ENCODE peak calls at places on chromosomes 12 and 14, in five cellular contexts. L, H, I, T and A are unnamed samples.

GRCh38 chr12:122836027-122836921 is 1.0 kb downstream of the HIP1R start:
- DNase-seq in T (peak), L (no peak), H (peak), I (peak), A (no peak)

GRCh38 chr12:58202933-58203713 is 261.8 kb downstream of the ATP23 start:
- DNase-seq in I (no peak), T (no peak), L (no peak), H (no peak), A (no peak)

GRCh38 chr14:103141117-103141796 is 18.0 kb downstream of the TNFAIP2 start:
- DNase-seq in H (peak), I (peak), L (peak), T (peak), A (no peak)

GRCh38 chr12:31471823-31472222 is 119.1 kb downstream of the DENND5B start:
- DNase-seq in L (no peak), T (no peak), I (no peak), H (no peak), A (no peak)

GRCh38 chr14:106808458-106808857 is 1282.1 kb downstream of the TMEM121 start:
- DNase-seq in H (no peak), I (no peak), L (no peak), T (no peak), A (no peak)

GRCh38 chr14:23877111-23877510 is 76.5 kb upstream of the DHRS4 start:
- DNase-seq in I (no peak), T (no peak), H (no peak), L (no peak), A (no peak)

GRCh38 chr14:104322531-104323466 is 184.4 kb downstream of the KIF26A start:
- DNase-seq in H (no peak), I (no peak), L (no peak), T (no peak), A (peak)

GRCh38 chr12:67980391-67980790 is 8.9 kb upstream of the IFNG-AS1 start:
- DNase-seq in T (no peak), H (no peak), I (peak), L (no peak), A (no peak)

GRCh38 chr14:96413526-96413925 is 21.6 kb downstream of the AK7 start:
- DNase-seq in T (no peak), H (no peak), I (no peak), L (no peak), A (no peak)

GRCh38 chr12:103422328-103422727 is 73.4 kb downstream of the C12orf42 start:
- DNase-seq in H (no peak), L (no peak), I (no peak), T (no peak), A (no peak)
- H3K27ac ChIP-seq in H (no peak), L (no peak), I (no peak), T (no peak), A (no peak)

GRCh38 chr14:95286649-95287048 is 33.1 kb downstream of the CLMN start:
- DNase-seq in I (no peak), L (no peak), H (no peak), T (peak), A (no peak)

GRCh38 chr14:95287176-95287754 is 32.4 kb downstream of the CLMN start:
- DNase-seq in H (no peak), T (no peak), I (no peak), L (no peak), A (no peak)

GRCh38 chr14:95285566-95285965 is 34.1 kb downstream of the CLMN start:
- DNase-seq in L (no peak), I (no peak), T (no peak), H (no peak), A (peak)

GRCh38 chr14:95281560-95282176 is 38.0 kb downstream of the CLMN start:
- DNase-seq in H (no peak), T (no peak), I (no peak), L (no peak), A (no peak)

GRCh38 chr14:95282354-95282985 is 37.2 kb downstream of the CLMN start:
- DNase-seq in T (no peak), H (no peak), I (no peak), L (no peak), A (peak)
- H3K4me3 ChIP-seq in T (no peak), H (no peak), I (no peak), L (no peak), A (no peak)

GRCh38 chr12:124562796-124563181 is 4.6 kb downstream of the NCOR2 start:
- DNase-seq in I (no peak), H (no peak), L (no peak), T (no peak), A (no peak)
- H3K27ac ChIP-seq in I (no peak), H (no peak), L (no peak), T (no peak), A (no peak)

GRCh38 chr14:35825968-35826217 is 245 bp upstream of the BRMS1L start:
- DNase-seq in L (no peak), T (no peak), I (no peak), H (no peak), A (no peak)

GRCh38 chr14:35822501-35822900 is 3.6 kb upstream of the BRMS1L start:
- DNase-seq in H (no peak), L (no peak), T (no peak), I (no peak), A (no peak)

GRCh38 chr14:35819591-35820540 is 6.3 kb upstream of the BRMS1L start:
- DNase-seq in H (no peak), L (no peak), T (no peak), I (no peak), A (no peak)

GRCh38 chr14:35818346-35819115 is 7.6 kb upstream of the BRMS1L start:
- DNase-seq in L (peak), I (peak), T (peak), H (peak), A (no peak)

GRCh38 chr14:35821546-35822411 is 4.4 kb upstream of the BRMS1L start:
- DNase-seq in T (no peak), H (no peak), L (peak), I (peak), A (no peak)
- H3K4me3 ChIP-seq in T (no peak), H (no peak), L (no peak), I (no peak), A (no peak)

DNA sequence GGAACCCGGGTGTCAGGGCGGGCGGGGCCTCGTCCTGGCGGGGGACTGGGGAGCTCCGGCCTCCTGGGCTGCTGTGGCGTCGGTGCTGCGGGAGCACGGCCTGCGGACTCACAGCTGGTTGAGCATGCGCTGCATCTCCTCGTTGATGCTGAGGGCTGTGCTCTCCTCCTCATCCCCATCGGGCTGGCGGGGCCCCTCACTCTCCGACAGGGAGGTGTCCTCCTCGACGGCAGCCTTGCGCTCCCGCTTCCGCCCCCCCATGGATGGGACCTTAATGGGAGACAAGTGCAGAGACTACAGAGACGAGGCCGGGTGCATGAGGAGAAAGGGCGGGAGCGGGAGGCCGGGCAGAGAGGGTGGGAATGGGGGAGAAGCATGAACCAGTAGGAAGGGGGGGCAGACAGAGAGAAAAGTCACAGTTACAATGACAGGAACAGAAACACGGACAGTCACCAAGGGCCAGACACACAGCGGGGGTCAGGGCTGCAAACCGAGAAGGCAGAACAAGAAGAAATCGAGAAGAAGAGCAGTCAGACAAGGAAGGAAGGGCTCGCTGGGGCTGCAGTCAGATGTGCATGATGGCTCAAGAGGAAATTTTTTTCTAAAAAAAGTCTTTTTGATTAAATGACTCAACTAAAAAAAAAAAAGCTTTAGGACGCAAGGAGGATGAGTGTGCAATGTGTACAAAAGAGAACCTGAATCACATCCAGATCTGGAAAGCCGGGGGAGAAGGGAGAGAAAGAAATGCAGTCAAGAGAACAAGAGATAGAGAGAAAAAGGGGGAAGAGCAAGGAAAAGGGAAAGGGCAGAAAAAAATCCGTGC is 7.1 kb downstream of the IFFO1 start:
- DNase-seq in L (peak), T (no peak), I (peak), H (no peak), A (no peak)
- H3K27ac ChIP-seq in L (peak), T (peak), I (peak), H (no peak), A (peak)

DNA sequence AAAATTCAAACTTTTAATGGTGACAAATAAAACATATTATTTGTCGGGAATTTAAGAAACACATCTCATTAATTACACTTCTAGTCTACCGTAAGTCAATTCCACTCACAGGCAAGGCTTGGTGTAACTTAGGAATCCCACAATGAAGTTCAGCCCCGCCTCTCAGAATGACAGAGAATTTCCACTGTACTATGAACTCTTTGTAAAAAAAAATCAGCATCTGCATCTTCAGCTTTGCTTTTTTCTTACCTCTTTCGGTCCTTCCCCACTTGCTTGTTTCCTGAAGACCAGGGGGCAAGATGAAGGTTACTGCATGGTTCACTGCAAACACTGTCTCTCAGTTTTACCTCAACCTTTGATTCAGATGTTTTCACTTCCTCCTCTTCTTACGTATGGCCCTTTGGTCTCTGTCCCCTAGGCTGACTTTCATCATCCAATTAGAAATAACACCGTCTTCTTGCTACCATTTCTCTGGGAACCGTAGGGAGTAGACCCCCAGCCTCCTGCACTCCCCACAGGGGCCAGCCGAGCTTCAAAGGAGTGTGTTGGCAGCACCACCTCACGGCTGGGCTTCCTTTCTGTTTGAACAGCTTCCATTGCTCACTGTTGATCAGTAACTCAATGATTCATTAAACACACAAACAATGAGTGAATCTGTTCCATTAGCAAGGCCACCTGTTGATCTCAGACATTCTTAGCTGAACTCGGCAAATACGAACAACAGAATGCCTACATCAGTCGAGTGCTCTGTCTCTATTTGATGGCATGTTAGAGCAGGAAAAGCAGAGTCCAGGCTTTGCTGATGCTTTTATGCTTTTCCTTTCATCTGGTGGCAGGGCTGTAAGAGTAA is 343.0 kb downstream of the BMP4 start:
- DNase-seq in H (peak), T (peak), I (peak), L (peak), A (no peak)
- H3K4me3 ChIP-seq in H (no peak), T (peak), I (no peak), L (peak), A (no peak)

DNA sequence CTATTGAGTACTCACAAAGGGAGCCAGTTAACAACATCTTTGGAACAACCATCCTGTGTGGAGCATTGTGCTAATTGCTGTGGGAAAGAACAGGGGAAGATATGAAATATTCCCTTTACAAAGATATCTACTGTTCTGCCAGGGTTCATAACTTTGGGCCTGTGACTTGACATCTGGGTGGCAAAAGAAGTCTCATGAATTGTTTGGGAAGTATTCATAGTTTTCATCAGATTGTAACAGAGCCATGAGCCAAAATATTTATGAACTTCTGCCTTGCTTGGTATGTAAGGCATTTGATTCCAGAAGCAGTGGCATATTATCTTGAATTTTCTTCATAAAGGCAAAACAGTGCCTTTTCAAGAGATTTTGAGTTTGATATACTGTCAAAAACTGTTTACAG is 816.2 kb downstream of the DIO2 start:
- DNase-seq in H (no peak), I (peak), L (no peak), T (no peak), A (no peak)
- H3K27ac ChIP-seq in H (no peak), I (no peak), L (no peak), T (no peak), A (no peak)